ENCODE peak calls at places on chromosomes 4 and X, in six cellular contexts. B is A549, F is K562, W is upper lobe of left lung, Q is HepG2, P is GM12878. C is an unnamed sample.

GRCh38 chrX:104435249-104435648 is 130.8 kb upstream of the IL1RAPL2 start:
- ATAC-seq in W (no peak), F (no peak), B (no peak), Q (no peak), P (no peak), C (no peak)

GRCh38 chr4:149997881-149998421 is 80.3 kb upstream of the DCLK2 start:
- ATAC-seq in P (peak), W (no peak), F (peak), Q (peak), B (peak), C (no peak)

GRCh38 chr4:76078033-76078613 is 3.6 kb downstream of the ART3 start:
- ATAC-seq in B (no peak), Q (no peak), W (no peak), F (no peak), P (no peak), C (no peak)

GRCh38 chr4:3729188-3729884 is 36.8 kb upstream of the ADRA2C start:
- ATAC-seq in Q (no peak), B (peak), P (no peak), W (no peak), F (no peak), C (no peak)

GRCh38 chr4:141229408-141230101 is 8.9 kb downstream of the ZNF330 start:
- ATAC-seq in Q (no peak), B (no peak), F (no peak), W (no peak), P (peak), C (no peak)

GRCh38 chr4:4323705-4324534 is 33.9 kb downstream of the ZBTB49 start:
- ATAC-seq in B (no peak), P (no peak), Q (no peak), F (peak), W (no peak), C (no peak)

GRCh38 chr4:40231464-40231863 is 34.6 kb downstream of the RHOH start:
- ATAC-seq in W (no peak), B (no peak), Q (no peak), F (peak), P (no peak), C (no peak)

GRCh38 chrX:109936114-109936513 is 66.8 kb upstream of the TMEM164 start:
- ATAC-seq in B (no peak), W (no peak), P (no peak), F (no peak), Q (no peak), C (no peak)

GRCh38 chrX:124151195-124151594 is 181.3 kb upstream of the TEX13D start:
- ATAC-seq in F (no peak), W (no peak), B (no peak), Q (no peak), P (no peak), C (no peak)

GRCh38 chr4:124696182-124696581 is 16.4 kb downstream of the ANKRD50 start:
- ATAC-seq in Q (no peak), W (no peak), P (no peak), F (no peak), B (no peak), C (no peak)

GRCh38 chr4:68218044-68218443 is 27.4 kb downstream of the TMPRSS11B start:
- ATAC-seq in Q (no peak), P (no peak), W (no peak), B (no peak), F (no peak), C (no peak)

GRCh38 chrX:97398030-97398551 is 514.4 kb downstream of the RPA4 start:
- ATAC-seq in F (no peak), Q (no peak), P (peak), B (no peak), W (no peak), C (no peak)

GRCh38 chr4:82718067-82718935 is 80.3 kb downstream of the SCD5 start:
- ATAC-seq in W (no peak), P (no peak), B (no peak), F (no peak), Q (no peak), C (peak)

GRCh38 chr4:169014581-169014980 is 4.5 kb upstream of the CBR4 start:
- ATAC-seq in B (no peak), P (no peak), Q (no peak), W (no peak), F (no peak), C (no peak)

GRCh38 chrX:19174401-19175025 is 52.2 kb upstream of the ADGRG2 start:
- ATAC-seq in P (peak), F (no peak), B (peak), W (no peak), Q (no peak), C (peak)

GRCh38 chr4:160202802-160203201 is 1099.9 kb downstream of the RAPGEF2 start:
- ATAC-seq in F (no peak), B (peak), W (no peak), Q (no peak), P (peak), C (no peak)

GRCh38 chrX:19814240-19814639 is 73.2 kb downstream of the SH3KBP1 start:
- ATAC-seq in B (peak), Q (peak), F (peak), W (peak), P (peak), C (peak)

GRCh38 chr4:184281231-184282139 is 63.8 kb upstream of the ENPP6 start:
- ATAC-seq in W (no peak), Q (no peak), F (no peak), B (no peak), P (peak), C (no peak)

GRCh38 chr4:38757945-38758344 is 24.8 kb downstream of the TLR10 start:
- ATAC-seq in F (peak), W (no peak), B (peak), P (no peak), Q (peak), C (no peak)

GRCh38 chr4:104490096-104490769 is 4.5 kb downstream of the CXXC4 start:
- ATAC-seq in B (peak), P (peak), Q (no peak), W (no peak), F (no peak), C (no peak)

GRCh38 chr4:169906104-169906503 is 120.1 kb downstream of the MFAP3L start:
- ATAC-seq in W (no peak), Q (no peak), P (no peak), F (no peak), B (no peak), C (no peak)

GRCh38 chr4:94339779-94340178 is 2.9 kb downstream of the HPGDS start:
- ATAC-seq in Q (no peak), P (peak), W (no peak), F (no peak), B (no peak), C (no peak)

GRCh38 chr4:56649445-56650258 is 31.4 kb downstream of the HOPX start:
- ATAC-seq in B (no peak), F (no peak), Q (no peak), W (no peak), P (peak), C (no peak)

GRCh38 chrX:132818638-132819037 is 139.8 kb downstream of the HS6ST2 start:
- ATAC-seq in F (no peak), W (no peak), Q (no peak), P (no peak), B (no peak), C (no peak)

GRCh38 chrX:16445166-16445752 is 204.7 kb upstream of the S100G start:
- ATAC-seq in Q (peak), F (peak), W (peak), B (peak), P (peak), C (no peak)

GRCh38 chr4:181728567-181728966 is 514.6 kb upstream of the TENM3 start:
- ATAC-seq in Q (no peak), P (no peak), B (no peak), F (no peak), W (no peak), C (no peak)

GRCh38 chr4:154044118-154044517 is 255.2 kb upstream of the SFRP2 start:
- ATAC-seq in F (no peak), B (no peak), P (no peak), W (no peak), Q (no peak), C (no peak)

GRCh38 chr4:3450643-3451042 is 8.9 kb downstream of the HGFAC start:
- ATAC-seq in B (no peak), F (no peak), W (no peak), Q (no peak), P (no peak), C (no peak)

GRCh38 chr4:38050560-38051350 is 90.6 kb downstream of the PTTG2 start:
- ATAC-seq in W (no peak), F (no peak), P (no peak), B (no peak), Q (no peak), C (peak)

GRCh38 chr4:137627938-137628460 is 95.7 kb upstream of the PCDH18 start:
- ATAC-seq in B (no peak), F (no peak), P (no peak), W (no peak), Q (no peak), C (no peak)

GRCh38 chr4:143362392-143363046 is 25.8 kb downstream of the GAB1 start:
- ATAC-seq in F (no peak), P (peak), B (no peak), Q (no peak), W (no peak), C (no peak)

DNA sequence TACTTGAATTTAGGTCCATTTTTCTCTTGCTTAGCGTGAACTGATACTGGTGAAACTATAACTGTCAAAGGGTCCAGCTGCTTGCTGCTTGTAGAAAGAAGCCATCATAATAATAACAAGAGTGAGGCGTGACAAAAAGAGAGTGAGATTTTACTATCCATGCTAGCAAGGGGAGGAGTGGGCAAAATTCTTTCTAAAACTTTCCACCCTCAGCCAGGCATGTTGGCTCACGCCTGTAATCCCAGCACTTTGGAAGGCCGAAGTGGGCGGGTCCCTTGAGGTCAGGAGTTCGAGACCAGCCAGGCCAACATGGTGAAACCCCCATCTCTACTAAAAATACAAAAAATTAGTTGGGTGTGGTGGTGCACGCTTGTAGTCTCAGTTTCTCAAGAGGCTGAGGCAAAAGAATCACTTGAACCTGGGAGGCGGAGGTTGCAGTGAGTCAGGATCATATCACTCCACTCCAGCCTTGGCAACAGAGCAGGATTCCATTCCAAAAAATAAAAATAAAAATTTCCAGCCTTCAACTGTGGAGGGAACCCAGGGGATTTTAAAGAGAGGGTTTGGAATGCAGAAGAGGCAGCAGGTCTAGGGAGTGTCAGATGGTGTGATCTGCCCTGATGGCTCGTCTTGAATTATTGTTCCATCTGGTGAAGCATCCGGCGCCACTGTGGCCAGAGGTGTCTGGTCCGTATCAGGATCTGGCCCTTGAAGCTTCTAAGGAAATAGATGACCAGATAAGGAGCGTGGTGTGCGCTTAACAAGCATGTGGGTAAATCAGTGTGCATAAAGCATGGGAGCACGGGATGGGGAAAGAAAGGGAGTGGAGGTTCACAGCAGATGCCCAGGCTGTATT is 51.8 kb downstream of the LRP2BP start:
- ATAC-seq in W (peak), F (no peak), P (peak), B (no peak), Q (no peak), C (peak)
- TF ChIP-seq EP300 in W (no peak), F (no peak), P (peak), B (no peak), Q (no peak), C (no peak)

DNA sequence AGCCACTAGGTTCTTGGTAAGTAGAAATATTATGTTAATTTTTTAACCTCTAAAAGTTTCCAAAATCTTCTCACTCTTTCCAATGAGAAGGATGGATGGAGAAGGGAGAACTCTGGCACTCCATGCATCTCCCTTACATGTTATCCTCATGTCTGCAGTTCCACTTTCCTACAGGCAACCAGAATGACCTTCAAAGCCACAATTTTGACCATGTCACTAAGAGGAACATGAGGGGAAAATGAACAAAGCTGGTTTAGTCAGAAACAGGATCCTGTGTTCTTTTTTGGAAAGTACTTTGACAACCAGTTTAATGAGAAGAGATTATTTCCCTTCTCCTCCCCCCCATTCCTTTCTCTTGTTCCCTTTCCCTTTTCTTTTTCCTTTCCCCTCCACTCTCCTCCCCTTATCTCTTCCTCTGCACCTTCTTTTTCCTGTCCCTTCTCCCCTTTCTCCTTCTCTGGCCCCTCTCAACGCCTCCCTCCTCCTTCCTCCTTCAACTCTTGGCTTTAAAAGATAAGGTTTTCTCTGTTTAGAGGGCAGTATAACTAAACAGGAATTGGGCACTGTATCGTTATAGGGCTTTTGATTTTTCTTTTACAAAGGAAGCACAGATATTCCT is 42.5 kb downstream of the DTHD1 start:
- ATAC-seq in B (no peak), W (no peak), F (no peak), Q (no peak), P (no peak), C (no peak)
- TF ChIP-seq POLR2A in B (no peak), W (no peak), F (no peak), Q (no peak), P (no peak), C (no peak)

DNA sequence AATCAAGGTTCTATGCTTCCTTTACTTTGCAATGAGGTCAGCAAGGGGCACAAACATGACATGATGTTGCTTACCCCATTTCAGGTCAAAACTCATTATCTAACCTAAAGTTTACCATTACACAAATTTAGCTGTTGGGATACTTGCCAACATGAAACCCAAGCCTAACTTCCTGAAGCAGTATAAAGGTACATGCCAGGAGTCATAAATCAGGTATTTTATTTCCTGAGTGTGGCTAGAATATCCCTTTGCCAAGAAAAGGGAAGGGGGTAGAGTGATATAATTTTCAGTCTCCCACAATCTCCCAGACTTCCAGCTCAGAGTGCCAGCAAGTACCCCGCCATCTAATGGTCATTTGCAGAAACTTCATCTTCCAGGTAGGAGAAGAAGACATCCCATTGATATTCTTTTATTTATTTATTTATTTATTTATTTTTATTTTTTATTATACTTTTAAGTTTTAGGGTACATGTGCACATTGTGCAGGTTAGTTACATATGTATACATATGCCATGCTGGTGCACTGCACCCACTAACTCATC is 136.6 kb downstream of the NEXMIF start:
- ATAC-seq in Q (no peak), W (no peak), F (no peak), B (no peak), P (no peak), C (no peak)
- TF ChIP-seq EP300 in Q (no peak), W (no peak), F (no peak), B (no peak), P (no peak), C (no peak)

GRCh38 chrX:86047174-86047991 is at the start of gene CHM:
- ATAC-seq in B (peak), W (peak), F (peak), P (peak), Q (peak), C (peak)
- TF ChIP-seq POLR2A in B (peak), W (peak), F (peak), P (peak), Q (peak), C (no peak)

GRCh38 chr4:48129307-48130014 is 4.6 kb downstream of the TXK start:
- ATAC-seq in Q (peak), B (peak), F (peak), W (no peak), P (peak), C (no peak)
- TF ChIP-seq EP300 in Q (no peak), B (no peak), F (no peak), W (no peak), P (no peak), C (no peak)

GRCh38 chr4:1204828-1205591 is 32.6 kb upstream of the SPON2 start:
- ATAC-seq in B (no peak), W (no peak), F (no peak), Q (peak), P (no peak), C (no peak)
- TF ChIP-seq POLR2A in B (no peak), W (no peak), F (no peak), Q (peak), P (no peak), C (no peak)